ENCODE peak calls at places on chromosomes 2 and 18, in five cellular contexts. O is foreskin fibroblast, H is cardiac fibroblast, Q is WTC11, Y is B cell. S is an unnamed sample.

GRCh38 chr2:96727431-96727830 is 12.4 kb downstream of the LMAN2L start:
- DNase-seq in H (peak; percentile 54), O (no peak), Q (no peak), Y (no peak), S (no peak)

GRCh38 chr2:230650585-230651137 is 62.0 kb upstream of the CAB39 start:
- DNase-seq in H (no peak), Q (no peak), Y (no peak), O (no peak), S (peak; percentile 83)

GRCh38 chr18:8177330-8178016 is 431.8 kb upstream of the RAB12 start:
- DNase-seq in H (peak; percentile 29), Y (no peak), Q (no peak), O (no peak), S (no peak)

GRCh38 chr2:47520302-47520630 is 117.3 kb downstream of the MSH2 start:
- DNase-seq in H (no peak), Q (no peak), O (no peak), Y (no peak), S (no peak)

GRCh38 chr2:27929916-27930486 is 39.5 kb downstream of the BABAM2 start:
- DNase-seq in Y (no peak), O (no peak), Q (no peak), H (peak; percentile 30), S (no peak)

GRCh38 chr2:105691942-105692341 is 52.8 kb upstream of the NCK2 start:
- DNase-seq in O (no peak), H (no peak), Y (peak; percentile 35), Q (no peak), S (peak; percentile 35)

GRCh38 chr2:196360650-196361049 is 189.3 kb upstream of the STK17B start:
- DNase-seq in Y (no peak), O (no peak), Q (no peak), H (no peak), S (no peak)

GRCh38 chr2:230913812-230914211 is 11.2 kb downstream of the GPR55 start:
- DNase-seq in H (no peak), Y (no peak), Q (no peak), O (no peak), S (no peak)

GRCh38 chr2:50328680-50329079 is 703.3 kb downstream of the NRXN1 start:
- DNase-seq in Y (no peak), O (no peak), H (no peak), Q (no peak), S (no peak)

GRCh38 chr2:28981016-28981441 is at the start of gene TOGARAM2:
- DNase-seq in Y (no peak), Q (no peak), H (peak; percentile 28), O (no peak), S (no peak)

GRCh38 chr2:160411167-160411566 is 82.4 kb downstream of the RBMS1 start:
- DNase-seq in O (peak; percentile 59), H (peak; percentile 82), Q (no peak), Y (peak; percentile 40), S (no peak)

GRCh38 chr2:132815522-132815921 is 145.5 kb upstream of the LYPD1 start:
- DNase-seq in H (peak; percentile 47), O (peak; percentile 24), Y (no peak), Q (no peak), S (no peak)

GRCh38 chr2:237878321-237879057 is 19.1 kb downstream of the RAMP1 start:
- DNase-seq in Q (peak; percentile 4), Y (no peak), O (no peak), H (no peak), S (no peak)

GRCh38 chr2:13003500-13003899 is 286.8 kb downstream of the TRIB2 start:
- DNase-seq in H (peak; percentile 26), Q (no peak), O (peak; percentile 20), Y (no peak), S (no peak)

GRCh38 chr2:9378433-9379371 is 44.6 kb downstream of the ITGB1BP1 start:
- DNase-seq in H (peak; percentile 81), Y (no peak), Q (no peak), O (peak; percentile 82), S (no peak)

DNA sequence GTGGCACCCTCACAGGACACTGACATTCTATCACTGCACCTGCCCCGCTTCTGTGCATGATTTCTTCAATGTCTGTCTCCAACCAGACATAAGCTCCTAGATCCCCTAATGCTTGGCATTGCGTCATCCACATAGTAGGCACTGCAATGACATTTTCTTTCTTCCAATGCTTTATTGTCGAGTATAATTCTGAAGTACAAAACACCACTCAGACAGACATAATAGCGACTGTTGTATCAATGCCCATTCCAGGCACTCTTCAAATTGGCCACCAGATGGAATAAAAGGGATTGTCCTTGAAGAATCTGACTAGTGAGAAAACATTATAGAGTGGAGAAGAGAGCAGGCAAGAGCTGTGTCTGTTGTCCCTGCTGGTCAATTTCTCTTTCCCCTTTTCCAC is 89.0 kb downstream of the LPIN1 start:
- DNase-seq in O (no peak), Y (no peak), Q (no peak), H (no peak), S (no peak)
- TF ChIP-seq CTCF in O (no peak), Y (no peak), Q (no peak), H (peak; percentile 13), S (no peak)

GRCh38 chr18:48636436-48636835 is 97.6 kb downstream of the CTIF start:
- DNase-seq in O (no peak), Y (no peak), Q (no peak), H (no peak), S (no peak)

GRCh38 chr18:48638451-48638850 is 99.6 kb downstream of the CTIF start:
- DNase-seq in O (no peak), Q (no peak), H (no peak), Y (no peak), S (no peak)

GRCh38 chr18:48638896-48639771 is 100.3 kb downstream of the CTIF start:
- DNase-seq in Y (no peak), O (no peak), Q (no peak), H (no peak), S (no peak)

GRCh38 chr18:48635806-48636205 is 97.0 kb downstream of the CTIF start:
- DNase-seq in Q (no peak), O (no peak), Y (no peak), H (no peak), S (no peak)

GRCh38 chr18:48637081-48637990 is 98.5 kb downstream of the CTIF start:
- DNase-seq in O (no peak), Y (no peak), Q (no peak), H (no peak), S (no peak)
- TF ChIP-seq CTCF in O (no peak), Y (no peak), Q (no peak), H (no peak), S (no peak)

GRCh38 chr2:10820562-10820961 is 8.0 kb upstream of the PDIA6 start:
- DNase-seq in O (no peak), Y (no peak), H (no peak), Q (no peak), S (no peak)

GRCh38 chr2:10819714-10820314 is 7.2 kb upstream of the PDIA6 start:
- DNase-seq in H (no peak), Q (no peak), O (no peak), Y (no peak), S (no peak)

GRCh38 chr2:10814571-10815331 is 2.2 kb upstream of the PDIA6 start:
- DNase-seq in H (no peak), Y (no peak), Q (no peak), O (no peak), S (no peak)

GRCh38 chr2:10818986-10819385 is 6.4 kb upstream of the PDIA6 start:
- DNase-seq in H (no peak), O (no peak), Y (no peak), Q (no peak), S (no peak)

GRCh38 chr2:10817413-10817812 is 4.8 kb upstream of the PDIA6 start:
- DNase-seq in Q (peak; percentile 80), Y (no peak), O (no peak), H (no peak), S (no peak)
- TF ChIP-seq CTCF in Q (peak; percentile 49), Y (no peak), O (peak; percentile 16), H (peak; percentile 9), S (no peak)

DNA sequence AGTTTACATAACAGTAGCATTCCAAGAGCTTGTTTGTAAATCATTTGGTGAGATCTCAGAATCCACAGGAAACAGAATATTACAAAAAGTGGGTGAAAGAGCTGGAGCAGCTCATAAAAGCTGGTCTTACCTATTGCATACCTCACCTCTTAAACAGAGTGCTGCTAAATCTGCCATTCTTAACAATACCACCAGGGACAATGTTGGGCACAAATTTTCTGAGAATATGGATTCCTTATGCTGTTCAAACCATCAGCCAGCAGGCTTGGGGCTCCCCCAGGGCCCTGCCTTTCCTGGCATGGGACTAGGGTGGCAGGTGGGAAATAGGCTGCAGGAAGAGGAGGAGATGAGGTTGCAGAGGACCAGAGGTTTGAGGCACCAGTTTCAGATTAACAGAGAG is 55.6 kb downstream of the TGFA start:
- DNase-seq in Y (no peak), O (no peak), Q (no peak), H (no peak), S (no peak)
- TF ChIP-seq CTCF in Y (peak; percentile 7), O (no peak), Q (peak; percentile 35), H (no peak), S (peak; percentile 16)